ENCODE peak calls at places on chromosome 10, in nine cellular contexts. R is fibroblast of mammary gland; Z is T-helper 2 cell; F is skeletal muscle cell; V is kidney epithelial cell; M is astrocyte of the spinal cord; S is stimulated activated naive B cell treated with anti-CD40 and anti-IgM and Interleukin-4, amounts not matched to agents 10 μg/mL and 1 μg/mL and 100 μg/mL, for 72 hours; A is RPMI7951; O is prostate gland. K is an unnamed sample.

GRCh38 chr10:12705943-12706342 is 295.6 kb downstream of the CCDC3 start:
- DNase-seq in O (no peak), F (no peak), V (no peak), Z (no peak), M (no peak), S (no peak), R (peak; percentile 35), A (no peak), K (no peak)

GRCh38 chr10:8283166-8283905 is 228.8 kb downstream of the GATA3 start:
- DNase-seq in R (no peak), O (no peak), M (no peak), S (no peak), Z (no peak), A (no peak), V (no peak), F (no peak), K (no peak)

GRCh38 chr10:62689712-62690111 is 114.8 kb upstream of the ADO start:
- DNase-seq in O (no peak), V (no peak), S (no peak), F (no peak), R (no peak), M (no peak), Z (no peak), A (no peak), K (no peak)

GRCh38 chr10:86755740-86756510 is 494 bp upstream of the BMPR1A start:
- DNase-seq in O (peak; percentile 61), Z (peak; percentile 76), M (peak; percentile 80), F (peak; percentile 67), S (peak; percentile 75), R (peak; percentile 80), V (peak; percentile 43), A (peak; percentile 84), K (peak; percentile 80)

GRCh38 chr10:6423004-6423403 is 157.1 kb downstream of the PRKCQ start:
- DNase-seq in F (no peak), V (no peak), M (no peak), R (no peak), S (no peak), O (no peak), A (peak; percentile 99), Z (no peak), K (no peak)

GRCh38 chr10:247480-247879 is 112.2 kb downstream of the ZMYND11 start:
- DNase-seq in O (no peak), V (no peak), Z (no peak), S (no peak), R (no peak), M (no peak), A (no peak), F (no peak), K (no peak)

GRCh38 chr10:83076443-83076842 is 1062.9 kb upstream of the GHITM start:
- DNase-seq in F (no peak), Z (no peak), R (no peak), M (no peak), O (no peak), A (peak; percentile 84), V (no peak), S (no peak), K (no peak)

GRCh38 chr10:79346388-79347225 is 662 bp upstream of the PPIF start:
- DNase-seq in R (no peak), S (no peak), F (no peak), A (no peak), M (no peak), Z (no peak), V (no peak), O (no peak), K (no peak)

GRCh38 chr10:114412907-114413386 is 8.6 kb upstream of the AFAP1L2 start:
- DNase-seq in R (peak; percentile 78), O (no peak), F (no peak), S (no peak), V (no peak), Z (no peak), A (peak; percentile 49), M (peak; percentile 57), K (peak; percentile 40)

GRCh38 chr10:22022257-22023051 is 18.9 kb upstream of the DNAJC1 start:
- DNase-seq in M (no peak), F (no peak), V (no peak), R (peak; percentile 37), S (no peak), A (peak; percentile 31), O (no peak), Z (peak; percentile 9), K (peak; percentile 29)

GRCh38 chr10:124614003-124614659 is 130.0 kb downstream of the FAM53B start:
- DNase-seq in S (peak; percentile 58), V (no peak), M (no peak), F (no peak), R (no peak), O (no peak), Z (no peak), A (no peak), K (no peak)

GRCh38 chr10:132981173-132981555 is 38.8 kb upstream of the CFAP46 start:
- DNase-seq in A (no peak), V (no peak), Z (no peak), M (no peak), S (no peak), O (no peak), R (no peak), F (no peak), K (no peak)

GRCh38 chr10:4470231-4470840 is 355.7 kb upstream of the AKR1E2 start:
- DNase-seq in S (no peak), M (peak; percentile 80), A (peak; percentile 84), F (peak; percentile 71), V (peak; percentile 37), O (no peak), R (peak; percentile 93), Z (no peak), K (peak; percentile 91)

GRCh38 chr10:102065561-102066420 is 642 bp downstream of the HPS6 start:
- DNase-seq in R (no peak), S (no peak), Z (no peak), M (no peak), F (no peak), O (peak; percentile 9), V (no peak), A (peak; percentile 31), K (no peak)

GRCh38 chr10:43843331-43844101 is 194.8 kb upstream of the ZNF32 start:
- DNase-seq in S (no peak), A (peak; percentile 78), F (peak; percentile 79), R (peak; percentile 93), O (no peak), M (peak; percentile 48), V (no peak), Z (no peak), K (peak; percentile 97)

GRCh38 chr10:119341236-119342016 is 134.1 kb downstream of the GRK5 start:
- DNase-seq in M (peak; percentile 71), A (peak; percentile 58), O (no peak), Z (no peak), V (peak; percentile 53), F (no peak), S (peak; percentile 15), R (peak; percentile 71), K (peak; percentile 61)

GRCh38 chr10:43879742-43880141 is 231.1 kb upstream of the ZNF32 start:
- DNase-seq in V (no peak), Z (no peak), S (no peak), A (no peak), O (no peak), M (no peak), F (no peak), R (no peak), K (no peak)

GRCh38 chr10:122487231-122487765 is 25.9 kb downstream of the HTRA1 start:
- DNase-seq in A (no peak), V (no peak), R (no peak), S (no peak), F (no peak), O (peak; percentile 28), Z (no peak), M (peak; percentile 43), K (no peak)

GRCh38 chr10:78980815-78981214 is 88.0 kb upstream of the ZMIZ1 start:
- DNase-seq in M (no peak), F (no peak), Z (no peak), S (no peak), R (peak; percentile 30), O (no peak), V (no peak), A (no peak), K (no peak)

GRCh38 chr10:23046032-23046431 is 49.3 kb upstream of the MSRB2 start:
- DNase-seq in A (no peak), S (no peak), F (no peak), Z (no peak), R (no peak), O (no peak), M (no peak), V (no peak), K (no peak)

GRCh38 chr10:22323538-22324305 is 2.8 kb downstream of the BMI1 start:
- DNase-seq in Z (no peak), V (no peak), F (no peak), A (no peak), R (no peak), S (no peak), M (no peak), O (no peak), K (no peak)

GRCh38 chr10:125118701-125119100 is 41.7 kb downstream of the CTBP2 start:
- DNase-seq in S (no peak), Z (no peak), M (no peak), F (no peak), O (no peak), V (no peak), A (no peak), R (no peak), K (no peak)

GRCh38 chr10:60611291-60611747 is 167.0 kb upstream of the CDK1 start:
- DNase-seq in A (peak; percentile 72), M (peak; percentile 80), V (peak; percentile 75), S (no peak), F (peak; percentile 72), O (no peak), Z (no peak), R (peak; percentile 83), K (peak; percentile 82)

GRCh38 chr10:15385552-15386455 is 14.7 kb upstream of the FAM171A1 start:
- DNase-seq in V (no peak), F (no peak), R (no peak), A (no peak), Z (no peak), S (no peak), M (no peak), O (no peak), K (no peak)

GRCh38 chr10:21203473-21204107 is 306.5 kb upstream of the NEBL start:
- DNase-seq in F (no peak), O (no peak), R (peak; percentile 62), A (no peak), M (no peak), Z (no peak), V (no peak), S (no peak), K (no peak)

GRCh38 chr10:100725869-100726426 is 19.4 kb upstream of the PAX2 start:
- DNase-seq in A (no peak), V (no peak), O (no peak), Z (no peak), M (no peak), R (no peak), S (no peak), F (no peak), K (no peak)

GRCh38 chr10:70835895-70836294 is 20.1 kb downstream of the SGPL1 start:
- DNase-seq in F (peak; percentile 55), A (peak; percentile 38), S (no peak), Z (no peak), V (no peak), O (peak; percentile 8), M (peak; percentile 76), R (peak; percentile 63), K (peak; percentile 68)

GRCh38 chr10:49272251-49273081 is 26.5 kb upstream of the C10orf71 start:
- DNase-seq in Z (no peak), A (peak; percentile 70), F (peak; percentile 41), S (peak; percentile 65), O (no peak), R (peak; percentile 24), V (no peak), M (no peak), K (peak; percentile 49)

GRCh38 chr10:95628786-95629185 is 27.7 kb downstream of the ALDH18A1 start:
- DNase-seq in V (peak; percentile 70), A (no peak), F (no peak), O (no peak), Z (no peak), R (peak; percentile 21), S (no peak), M (no peak), K (no peak)

K was measured in fibroblast of the aortic adventitia.